ENCODE peak calls at places on chromosome 6, in eight cellular contexts. N is nephron progenitor cell, R is small intestine, P is mesothelial cell of epicardium, Y is brain microvascular endothelial cell, B is T1000, V is cardiac muscle cell, C is ELR. J is an unnamed sample.

GRCh38 chr6:147434508-147434907 is 74.0 kb upstream of the SAMD5 start:
- DNase-seq in N (no peak), B (no peak), Y (peak), C (no peak), V (no peak), P (no peak), R (no peak), J (no peak)

GRCh38 chr6:154606457-154606856 is 96.0 kb upstream of the CNKSR3 start:
- DNase-seq in R (no peak), V (no peak), P (no peak), C (no peak), B (no peak), Y (no peak), N (no peak), J (no peak)

GRCh38 chr6:38570750-38571149 is 69.0 kb downstream of the BTBD9 start:
- DNase-seq in Y (no peak), V (peak), P (no peak), R (peak), C (peak), N (no peak), B (no peak), J (peak)

GRCh38 chr6:130376921-130377320 is 11.1 kb downstream of the TMEM200A start:
- DNase-seq in Y (no peak), R (no peak), C (no peak), V (no peak), B (no peak), N (no peak), P (no peak), J (no peak)

GRCh38 chr6:1499798-1500197 is 109.9 kb upstream of the FOXC1 start:
- DNase-seq in B (no peak), C (no peak), V (no peak), P (no peak), Y (no peak), N (no peak), R (no peak), J (no peak)

GRCh38 chr6:90179190-90180169 is 117.2 kb downstream of the BACH2 start:
- DNase-seq in N (no peak), P (no peak), R (no peak), V (no peak), Y (no peak), C (peak), B (no peak), J (no peak)

GRCh38 chr6:137872071-137872470 is 5.0 kb downstream of the TNFAIP3 start:
- DNase-seq in P (no peak), B (no peak), R (no peak), N (no peak), C (peak), V (no peak), Y (no peak), J (no peak)

GRCh38 chr6:84601366-84601765 is 163.0 kb downstream of the TBX18 start:
- DNase-seq in R (no peak), B (no peak), V (no peak), C (peak), Y (no peak), P (no peak), N (no peak), J (no peak)

GRCh38 chr6:105573138-105573537 is 170.3 kb upstream of the PREP start:
- DNase-seq in C (peak), V (no peak), N (no peak), Y (no peak), P (no peak), B (no peak), R (no peak), J (no peak)

GRCh38 chr6:35568967-35569606 is 56.4 kb upstream of the TULP1 start:
- DNase-seq in B (no peak), Y (no peak), R (peak), C (peak), V (no peak), P (no peak), N (peak), J (no peak)

GRCh38 chr6:159984268-159984786 is 15.4 kb downstream of the IGF2R start:
- DNase-seq in V (no peak), N (no peak), R (no peak), P (no peak), Y (peak), C (peak), B (peak), J (peak)

GRCh38 chr6:114364295-114364694 is 21.5 kb upstream of the HS3ST5 start:
- DNase-seq in N (no peak), C (peak), Y (peak), R (no peak), P (no peak), V (peak), B (peak), J (peak)

GRCh38 chr6:1015819-1016218 is 296.1 kb upstream of the FOXQ1 start:
- DNase-seq in V (peak), P (no peak), C (no peak), Y (no peak), R (no peak), N (peak), B (no peak), J (peak)

GRCh38 chr6:4649728-4650127 is 126.5 kb upstream of the CDYL start:
- DNase-seq in N (no peak), P (no peak), B (no peak), V (no peak), C (peak), Y (no peak), R (no peak), J (no peak)

GRCh38 chr6:100892693-100893092 is 11.6 kb upstream of the ASCC3 start:
- DNase-seq in P (no peak), C (no peak), V (no peak), N (no peak), Y (no peak), R (no peak), B (no peak), J (no peak)

GRCh38 chr6:33733294-33734007 is 13.3 kb downstream of the IP6K3 start:
- DNase-seq in Y (no peak), V (no peak), R (no peak), C (no peak), N (no peak), B (no peak), P (no peak), J (no peak)

GRCh38 chr6:29528988-29529560 is 30.5 kb downstream of the UBD start:
- DNase-seq in C (no peak), N (no peak), B (no peak), R (no peak), Y (no peak), P (no peak), V (no peak), J (no peak)

GRCh38 chr6:108027594-108027993 is 46.9 kb downstream of the OSTM1 start:
- DNase-seq in N (no peak), B (no peak), C (peak), P (no peak), R (peak), V (no peak), Y (no peak), J (no peak)

GRCh38 chr6:38262041-38262440 is 377.7 kb downstream of the BTBD9 start:
- DNase-seq in V (peak), R (no peak), B (no peak), N (no peak), C (peak), Y (peak), P (no peak), J (peak)

GRCh38 chr6:156617376-156617775 is 159.8 kb upstream of the ARID1B start:
- DNase-seq in N (no peak), P (no peak), V (peak), R (peak), Y (peak), B (no peak), C (no peak), J (no peak)

J was measured in H4.